ENCODE peak calls at places on chromosomes 6 and 20, in eight cellular contexts. D is neural progenitor cell, A is SK-N-SH, U is adrenal gland, P is psoas muscle, O is AG04450, B is tibial artery, N is HCT116. I is an unnamed sample.

GRCh38 chr6:144394209-144394608 is 109.1 kb downstream of the UTRN start:
- DNase-seq in A (no peak), N (no peak), O (no peak), D (no peak), U (no peak), B (no peak), P (no peak), I (no peak)

GRCh38 chr6:24931296-24931695 is 4.5 kb downstream of the RIPOR2 start:
- DNase-seq in A (no peak), O (no peak), P (no peak), D (peak), B (no peak), N (no peak), U (no peak), I (peak)

GRCh38 chr6:81944661-81945060 is 192.2 kb upstream of the TENT5A start:
- DNase-seq in D (no peak), A (no peak), P (no peak), O (no peak), N (no peak), U (no peak), B (no peak), I (no peak)

GRCh38 chr6:55448446-55448845 is 121.2 kb downstream of the GFRAL start:
- DNase-seq in B (no peak), U (no peak), A (no peak), N (no peak), P (no peak), O (no peak), D (no peak), I (peak)

GRCh38 chr6:46862381-46862780 is 59.4 kb downstream of the ADGRF5 start:
- DNase-seq in U (no peak), A (no peak), P (no peak), D (no peak), O (no peak), B (no peak), N (no peak), I (no peak)

GRCh38 chr6:148887181-148887580 is 140.4 kb downstream of the UST start:
- DNase-seq in N (no peak), O (no peak), P (no peak), D (peak), B (no peak), A (no peak), U (peak), I (no peak)

GRCh38 chr6:39387785-39388184 is 65.3 kb upstream of the KCNK16 start:
- DNase-seq in D (no peak), N (no peak), O (no peak), U (no peak), B (no peak), P (no peak), A (no peak), I (no peak)

GRCh38 chr6:140203611-140204553 is 829.4 kb upstream of the CITED2 start:
- DNase-seq in N (no peak), B (no peak), A (no peak), D (no peak), O (peak), P (no peak), U (no peak), I (peak)

GRCh38 chr6:37171141-37171969 is 1.4 kb downstream of the PIM1 start:
- DNase-seq in A (peak), D (peak), O (no peak), U (peak), P (peak), B (peak), N (no peak), I (peak)

GRCh38 chr6:108592371-108593337 is 31.9 kb downstream of the FOXO3 start:
- DNase-seq in P (peak), U (no peak), D (peak), N (no peak), A (no peak), B (peak), O (no peak), I (peak)
- H3K4me3 ChIP-seq in P (no peak), U (no peak), D (no peak), N (no peak), A (no peak), B (no peak), O (no peak), I (no peak)

GRCh38 chr20:59001449-59002171 is 5.4 kb downstream of the CTSZ start:
- DNase-seq in N (no peak), U (no peak), D (no peak), P (peak), A (no peak), B (no peak), O (no peak), I (no peak)
- TF ChIP-seq CTCF in N (no peak), U (no peak), D (no peak), P (no peak), A (no peak), B (no peak), O (no peak), I (no peak)

DNA sequence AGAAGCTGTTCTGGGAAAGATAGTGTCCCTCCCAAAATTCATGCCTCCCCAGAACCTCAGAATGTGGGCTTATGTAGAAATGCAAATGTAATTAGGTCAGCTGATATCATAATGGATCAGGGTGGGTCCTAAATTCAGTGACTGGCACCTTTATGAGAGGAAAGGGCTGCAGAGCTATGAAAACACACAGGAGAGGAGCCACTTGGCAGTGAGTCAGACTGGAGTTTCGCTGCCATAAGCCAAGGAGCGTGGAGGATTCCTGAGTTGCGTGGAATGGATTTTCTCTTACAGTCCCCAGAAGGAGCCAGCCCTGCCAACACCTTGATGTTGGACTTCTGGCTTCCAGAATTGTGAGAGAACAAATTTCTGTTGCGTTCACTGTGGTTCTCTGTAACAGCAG is 249.8 kb upstream of the PMEPA1 start:
- DNase-seq in O (no peak), A (no peak), U (no peak), B (no peak), N (no peak), P (peak), D (no peak), I (no peak)
- H3K4me3 ChIP-seq in O (no peak), A (no peak), U (no peak), B (no peak), N (no peak), P (no peak), D (no peak), I (no peak)

DNA sequence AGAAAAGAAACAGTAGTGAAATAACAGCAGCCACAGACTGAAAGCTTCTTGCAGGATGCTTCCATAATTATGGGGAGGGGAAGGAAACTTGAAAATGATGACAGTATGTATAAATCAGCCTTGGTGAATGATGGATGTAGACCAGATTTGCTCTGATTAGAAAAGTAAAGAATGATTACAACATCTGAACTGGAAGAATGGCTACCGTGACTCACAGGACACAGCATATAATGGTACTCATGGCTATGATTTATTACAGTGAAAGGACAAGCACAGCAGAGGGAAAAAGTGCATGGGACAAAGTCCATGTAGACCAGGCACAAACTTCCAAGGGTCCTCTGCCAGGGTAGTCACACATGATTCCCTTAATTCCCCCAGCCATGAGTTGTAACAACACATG is 70.7 kb upstream of the POPDC3 start:
- DNase-seq in O (no peak), N (no peak), D (no peak), A (no peak), U (no peak), P (no peak), B (no peak), I (no peak)
- TF ChIP-seq CTCF in O (no peak), N (no peak), D (no peak), A (no peak), U (no peak), P (no peak), B (no peak), I (no peak)

GRCh38 chr6:16154904-16155303 is 26.0 kb downstream of the MYLIP start:
- DNase-seq in P (peak), B (peak), D (no peak), N (no peak), O (peak), U (peak), A (no peak), I (peak)
- H3K4me3 ChIP-seq in P (no peak), B (no peak), D (no peak), N (no peak), O (no peak), U (no peak), A (no peak), I (no peak)

GRCh38 chr6:16228043-16228442 is 10.3 kb upstream of the GMPR start:
- DNase-seq in P (no peak), B (no peak), D (no peak), O (no peak), A (no peak), N (no peak), U (no peak), I (no peak)
- TF ChIP-seq CTCF in P (no peak), B (no peak), D (no peak), O (no peak), A (no peak), N (no peak), U (no peak), I (no peak)

GRCh38 chr20:57462781-57463180 is 62.2 kb downstream of the CTCFL start:
- DNase-seq in O (no peak), A (no peak), B (no peak), N (no peak), D (no peak), U (no peak), P (no peak), I (no peak)
- H3K4me3 ChIP-seq in O (no peak), A (no peak), B (no peak), N (no peak), D (no peak), U (no peak), P (no peak), I (no peak)